ENCODE peak calls at places on chromosomes 16 and 17, in eight cellular contexts. One of them, this sample, is unnamed.
A peak's percentile ranks its signal among the peaks of the same experiment; 100 is the strongest.

GRCh38 chr16:14088155-14088753 is 17.1 kb downstream of the MRTFB start:
- DNase-seq in aorta: no peak
- DNase-seq in CD4-positive, alpha-beta T cell: no peak
- DNase-seq in testis: no peak
- DNase-seq in CD4-positive, CD25-positive, alpha-beta regulatory T cell: no peak
- DNase-seq in A549: no peak
- DNase-seq in T-helper 17 cell: no peak
- DNase-seq in adrenal gland: no peak
- DNase-seq in this sample: no peak

GRCh38 chr16:62927122-62927521 is 890.9 kb upstream of the CDH8 start:
- DNase-seq in aorta: no peak
- DNase-seq in CD4-positive, alpha-beta T cell: no peak
- DNase-seq in testis: no peak
- DNase-seq in CD4-positive, CD25-positive, alpha-beta regulatory T cell: no peak
- DNase-seq in A549: no peak
- DNase-seq in T-helper 17 cell: no peak
- DNase-seq in adrenal gland: no peak
- DNase-seq in this sample: no peak

GRCh38 chr16:26457061-26457460 is 609.7 kb upstream of the C16orf82 start:
- DNase-seq in aorta: no peak
- DNase-seq in CD4-positive, alpha-beta T cell: no peak
- DNase-seq in testis: no peak
- DNase-seq in CD4-positive, CD25-positive, alpha-beta regulatory T cell: no peak
- DNase-seq in A549: no peak
- DNase-seq in T-helper 17 cell: no peak
- DNase-seq in adrenal gland: no peak
- DNase-seq in this sample: no peak

GRCh38 chr17:3896108-3897099 is 3.6 kb upstream of the CAMKK1 start:
- DNase-seq in aorta: no peak
- DNase-seq in CD4-positive, alpha-beta T cell: no peak
- DNase-seq in testis: no peak
- DNase-seq in CD4-positive, CD25-positive, alpha-beta regulatory T cell: no peak
- DNase-seq in A549: no peak
- DNase-seq in T-helper 17 cell: no peak
- DNase-seq in adrenal gland: peak; percentile 50
- DNase-seq in this sample: no peak

GRCh38 chr16:57084257-57084770 is 8.1 kb upstream of the CPNE2 start:
- DNase-seq in aorta: peak; percentile 79
- DNase-seq in CD4-positive, alpha-beta T cell: peak; percentile 70
- DNase-seq in testis: peak; percentile 81
- DNase-seq in CD4-positive, CD25-positive, alpha-beta regulatory T cell: peak; percentile 87
- DNase-seq in A549: peak; percentile 93
- DNase-seq in T-helper 17 cell: peak; percentile 46
- DNase-seq in adrenal gland: peak; percentile 76
- DNase-seq in this sample: peak; percentile 82

GRCh38 chr17:58412910-58413630 is 4.3 kb downstream of the RNF43 start:
- DNase-seq in aorta: no peak
- DNase-seq in CD4-positive, alpha-beta T cell: no peak
- DNase-seq in testis: no peak
- DNase-seq in CD4-positive, CD25-positive, alpha-beta regulatory T cell: no peak
- DNase-seq in A549: no peak
- DNase-seq in T-helper 17 cell: no peak
- DNase-seq in adrenal gland: no peak
- DNase-seq in this sample: no peak

GRCh38 chr17:81115749-81116464 is 49.4 kb upstream of the PVALEF start:
- DNase-seq in aorta: no peak
- DNase-seq in CD4-positive, alpha-beta T cell: no peak
- DNase-seq in testis: no peak
- DNase-seq in CD4-positive, CD25-positive, alpha-beta regulatory T cell: no peak
- DNase-seq in A549: no peak
- DNase-seq in T-helper 17 cell: no peak
- DNase-seq in adrenal gland: no peak
- DNase-seq in this sample: no peak

GRCh38 chr17:7883781-7884386 is 4.7 kb upstream of the CHD3 start:
- DNase-seq in aorta: no peak
- DNase-seq in CD4-positive, alpha-beta T cell: peak; percentile 19
- DNase-seq in testis: no peak
- DNase-seq in CD4-positive, CD25-positive, alpha-beta regulatory T cell: peak; percentile 57
- DNase-seq in A549: peak; percentile 57
- DNase-seq in T-helper 17 cell: no peak
- DNase-seq in adrenal gland: no peak
- DNase-seq in this sample: peak; percentile 57

GRCh38 chr16:53773150-53773846 is 69.3 kb downstream of the FTO start:
- DNase-seq in aorta: no peak
- DNase-seq in CD4-positive, alpha-beta T cell: no peak
- DNase-seq in testis: peak; percentile 40
- DNase-seq in CD4-positive, CD25-positive, alpha-beta regulatory T cell: peak; percentile 46
- DNase-seq in A549: peak; percentile 51
- DNase-seq in T-helper 17 cell: no peak
- DNase-seq in adrenal gland: peak; percentile 53
- DNase-seq in this sample: no peak

GRCh38 chr16:49150341-49150740 is 131.3 kb downstream of the CBLN1 start:
- DNase-seq in aorta: no peak
- DNase-seq in CD4-positive, alpha-beta T cell: no peak
- DNase-seq in testis: no peak
- DNase-seq in CD4-positive, CD25-positive, alpha-beta regulatory T cell: no peak
- DNase-seq in A549: no peak
- DNase-seq in T-helper 17 cell: no peak
- DNase-seq in adrenal gland: no peak
- DNase-seq in this sample: no peak

GRCh38 chr17:79280010-79280409 is 205.4 kb downstream of the ENGASE start:
- DNase-seq in aorta: no peak
- DNase-seq in CD4-positive, alpha-beta T cell: no peak
- DNase-seq in testis: no peak
- DNase-seq in CD4-positive, CD25-positive, alpha-beta regulatory T cell: no peak
- DNase-seq in A549: no peak
- DNase-seq in T-helper 17 cell: no peak
- DNase-seq in adrenal gland: no peak
- DNase-seq in this sample: no peak

GRCh38 chr17:64491034-64491860 is 5.6 kb downstream of the POLG2 start:
- DNase-seq in aorta: no peak
- DNase-seq in CD4-positive, alpha-beta T cell: peak; percentile 36
- DNase-seq in testis: no peak
- DNase-seq in CD4-positive, CD25-positive, alpha-beta regulatory T cell: peak; percentile 76
- DNase-seq in A549: no peak
- DNase-seq in T-helper 17 cell: no peak
- DNase-seq in adrenal gland: peak; percentile 55
- DNase-seq in this sample: peak; percentile 41

GRCh38 chr17:14784997-14785696 is 480.0 kb downstream of the PMP22 start:
- DNase-seq in aorta: no peak
- DNase-seq in CD4-positive, alpha-beta T cell: peak; percentile 38
- DNase-seq in testis: no peak
- DNase-seq in CD4-positive, CD25-positive, alpha-beta regulatory T cell: peak; percentile 25
- DNase-seq in A549: no peak
- DNase-seq in T-helper 17 cell: no peak
- DNase-seq in adrenal gland: no peak
- DNase-seq in this sample: no peak

GRCh38 chr17:81494984-81495383 is 17.6 kb downstream of the ACTG1 start:
- DNase-seq in aorta: no peak
- DNase-seq in CD4-positive, alpha-beta T cell: no peak
- DNase-seq in testis: no peak
- DNase-seq in CD4-positive, CD25-positive, alpha-beta regulatory T cell: peak; percentile 43
- DNase-seq in A549: no peak
- DNase-seq in T-helper 17 cell: no peak
- DNase-seq in adrenal gland: no peak
- DNase-seq in this sample: no peak

GRCh38 chr17:42010898-42011516 is 6.2 kb downstream of the DNAJC7 start:
- DNase-seq in aorta: no peak
- DNase-seq in CD4-positive, alpha-beta T cell: no peak
- DNase-seq in testis: peak; percentile 60
- DNase-seq in CD4-positive, CD25-positive, alpha-beta regulatory T cell: no peak
- DNase-seq in A549: peak; percentile 76
- DNase-seq in T-helper 17 cell: no peak
- DNase-seq in adrenal gland: no peak
- DNase-seq in this sample: no peak

GRCh38 chr17:75899767-75900468 is 3.2 kb upstream of the TRIM65 start:
- DNase-seq in aorta: peak; percentile 41
- DNase-seq in CD4-positive, alpha-beta T cell: no peak
- DNase-seq in testis: no peak
- DNase-seq in CD4-positive, CD25-positive, alpha-beta regulatory T cell: no peak
- DNase-seq in A549: no peak
- DNase-seq in T-helper 17 cell: no peak
- DNase-seq in adrenal gland: no peak
- DNase-seq in this sample: no peak
- H3K9me3 ChIP-seq in aorta: no peaks in the 10 kb centered on the region
- H3K9me3 ChIP-seq in CD4-positive, alpha-beta T cell: no peaks in the 10 kb centered on the region
- H3K9me3 ChIP-seq in testis: no peaks in the 10 kb centered on the region
- H3K9me3 ChIP-seq in CD4-positive, CD25-positive, alpha-beta regulatory T cell: no peaks in the 10 kb centered on the region
- H3K9me3 ChIP-seq in A549: no peaks in the 10 kb centered on the region
- H3K9me3 ChIP-seq in T-helper 17 cell: no peaks in the 10 kb centered on the region
- H3K9me3 ChIP-seq in adrenal gland: no peaks in the 10 kb centered on the region
- H3K9me3 ChIP-seq in this sample: no peaks in the 10 kb centered on the region

GRCh38 chr16:3327514-3327913 is 22.2 kb downstream of the ZNF75A start:
- DNase-seq in aorta: no peak
- DNase-seq in CD4-positive, alpha-beta T cell: no peak
- DNase-seq in testis: no peak
- DNase-seq in CD4-positive, CD25-positive, alpha-beta regulatory T cell: no peak
- DNase-seq in A549: no peak
- DNase-seq in T-helper 17 cell: no peak
- DNase-seq in adrenal gland: no peak
- DNase-seq in this sample: no peak

GRCh38 chr16:3317315-3317999 is 12.2 kb downstream of the ZNF75A start:
- DNase-seq in aorta: no peak
- DNase-seq in CD4-positive, alpha-beta T cell: no peak
- DNase-seq in testis: no peak
- DNase-seq in CD4-positive, CD25-positive, alpha-beta regulatory T cell: peak; percentile 26
- DNase-seq in A549: no peak
- DNase-seq in T-helper 17 cell: no peak
- DNase-seq in adrenal gland: no peak
- DNase-seq in this sample: no peak

GRCh38 chr16:3321802-3322201 is 16.5 kb downstream of the ZNF75A start:
- DNase-seq in aorta: no peak
- DNase-seq in CD4-positive, alpha-beta T cell: no peak
- DNase-seq in testis: no peak
- DNase-seq in CD4-positive, CD25-positive, alpha-beta regulatory T cell: no peak
- DNase-seq in A549: no peak
- DNase-seq in T-helper 17 cell: no peak
- DNase-seq in adrenal gland: no peak
- DNase-seq in this sample: no peak
- H3K9me3 ChIP-seq in aorta: peaks cover 16% of the 10 kb centered on the region
- H3K9me3 ChIP-seq in CD4-positive, alpha-beta T cell: peaks cover 63% of the 10 kb centered on the region
- H3K9me3 ChIP-seq in testis: no peaks in the 10 kb centered on the region
- H3K9me3 ChIP-seq in CD4-positive, CD25-positive, alpha-beta regulatory T cell: peaks cover 81% of the 10 kb centered on the region
- H3K9me3 ChIP-seq in A549: peaks cover 97% of the 10 kb centered on the region
- H3K9me3 ChIP-seq in T-helper 17 cell: peaks cover 36% of the 10 kb centered on the region
- H3K9me3 ChIP-seq in adrenal gland: peaks cover 61% of the 10 kb centered on the region
- H3K9me3 ChIP-seq in this sample: peaks cover 51% of the 10 kb centered on the region

DNA sequence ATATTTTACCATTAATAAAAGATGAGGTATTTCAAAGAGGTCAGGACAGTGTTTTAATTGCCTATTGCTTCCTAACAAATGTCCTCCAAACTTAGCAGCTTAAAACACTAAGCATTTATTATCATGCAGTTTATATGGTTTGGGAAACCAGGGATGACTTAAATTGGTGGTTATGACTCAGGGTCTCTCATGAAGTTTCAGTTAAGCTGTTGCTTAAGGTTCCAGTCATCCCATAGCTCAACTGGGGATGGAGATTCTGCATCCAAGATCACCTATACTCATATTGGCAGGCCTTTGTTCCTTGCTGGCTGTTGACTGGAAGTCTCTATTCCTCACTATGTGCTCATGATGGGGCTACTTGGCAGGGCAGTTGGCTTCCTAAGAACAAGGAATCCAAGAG is 1329.9 kb upstream of the GOT2 start:
- DNase-seq in aorta: no peak
- DNase-seq in CD4-positive, alpha-beta T cell: no peak
- DNase-seq in testis: no peak
- DNase-seq in CD4-positive, CD25-positive, alpha-beta regulatory T cell: no peak
- DNase-seq in A549: no peak
- DNase-seq in T-helper 17 cell: no peak
- DNase-seq in adrenal gland: no peak
- DNase-seq in this sample: no peak
- H3K9me3 ChIP-seq in aorta: no peaks in the 10 kb centered on the region
- H3K9me3 ChIP-seq in CD4-positive, alpha-beta T cell: no peaks in the 10 kb centered on the region
- H3K9me3 ChIP-seq in testis: no peaks in the 10 kb centered on the region
- H3K9me3 ChIP-seq in CD4-positive, CD25-positive, alpha-beta regulatory T cell: peaks cover 5% of the 10 kb centered on the region
- H3K9me3 ChIP-seq in A549: no peaks in the 10 kb centered on the region
- H3K9me3 ChIP-seq in T-helper 17 cell: no peaks in the 10 kb centered on the region
- H3K9me3 ChIP-seq in adrenal gland: no peaks in the 10 kb centered on the region
- H3K9me3 ChIP-seq in this sample: no peaks in the 10 kb centered on the region

GRCh38 chr17:57385975-57386374 is 129.7 kb downstream of the MSI2 start:
- DNase-seq in aorta: no peak
- DNase-seq in CD4-positive, alpha-beta T cell: no peak
- DNase-seq in testis: no peak
- DNase-seq in CD4-positive, CD25-positive, alpha-beta regulatory T cell: no peak
- DNase-seq in A549: no peak
- DNase-seq in T-helper 17 cell: no peak
- DNase-seq in adrenal gland: no peak
- DNase-seq in this sample: no peak
- H3K9me3 ChIP-seq in aorta: peaks cover 4% of the 10 kb centered on the region
- H3K9me3 ChIP-seq in CD4-positive, alpha-beta T cell: peaks cover 22% of the 10 kb centered on the region
- H3K9me3 ChIP-seq in testis: no peaks in the 10 kb centered on the region
- H3K9me3 ChIP-seq in CD4-positive, CD25-positive, alpha-beta regulatory T cell: peaks cover 35% of the 10 kb centered on the region
- H3K9me3 ChIP-seq in A549: peaks cover 30% of the 10 kb centered on the region
- H3K9me3 ChIP-seq in T-helper 17 cell: no peaks in the 10 kb centered on the region
- H3K9me3 ChIP-seq in adrenal gland: no peaks in the 10 kb centered on the region
- H3K9me3 ChIP-seq in this sample: no peaks in the 10 kb centered on the region

DNA sequence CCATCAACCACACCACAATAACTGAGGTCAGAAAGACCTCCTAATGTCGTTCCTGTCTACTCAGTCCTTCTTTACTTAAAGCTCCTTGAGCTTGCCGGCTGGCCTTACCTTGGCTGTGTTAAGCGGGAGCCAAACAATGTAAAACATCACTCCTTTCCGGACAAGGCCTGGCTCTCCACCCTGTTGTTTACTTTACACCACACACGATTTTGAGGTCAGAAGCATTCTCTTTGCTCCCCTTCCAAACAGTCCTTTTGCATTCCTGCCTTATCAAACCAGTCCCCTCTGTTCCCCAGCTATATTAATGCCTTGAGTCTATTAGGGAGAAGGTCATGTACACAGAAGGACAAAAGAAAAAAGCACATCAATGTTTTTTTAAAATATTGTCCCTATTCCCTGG is 19.3 kb upstream of the SHISA6 start:
- DNase-seq in aorta: no peak
- DNase-seq in CD4-positive, alpha-beta T cell: no peak
- DNase-seq in testis: no peak
- DNase-seq in CD4-positive, CD25-positive, alpha-beta regulatory T cell: no peak
- DNase-seq in A549: no peak
- DNase-seq in T-helper 17 cell: no peak
- DNase-seq in adrenal gland: no peak
- DNase-seq in this sample: no peak
- H3K9me3 ChIP-seq in aorta: peaks cover 1% of the 10 kb centered on the region
- H3K9me3 ChIP-seq in CD4-positive, alpha-beta T cell: no peaks in the 10 kb centered on the region
- H3K9me3 ChIP-seq in testis: no peaks in the 10 kb centered on the region
- H3K9me3 ChIP-seq in CD4-positive, CD25-positive, alpha-beta regulatory T cell: no peaks in the 10 kb centered on the region
- H3K9me3 ChIP-seq in A549: no peaks in the 10 kb centered on the region
- H3K9me3 ChIP-seq in T-helper 17 cell: no peaks in the 10 kb centered on the region
- H3K9me3 ChIP-seq in adrenal gland: no peaks in the 10 kb centered on the region
- H3K9me3 ChIP-seq in this sample: no peaks in the 10 kb centered on the region

GRCh38 chr17:54381482-54381881 is 519.2 kb upstream of the TOM1L1 start:
- DNase-seq in aorta: no peak
- DNase-seq in CD4-positive, alpha-beta T cell: no peak
- DNase-seq in testis: no peak
- DNase-seq in CD4-positive, CD25-positive, alpha-beta regulatory T cell: no peak
- DNase-seq in A549: no peak
- DNase-seq in T-helper 17 cell: no peak
- DNase-seq in adrenal gland: no peak
- DNase-seq in this sample: no peak
- H3K9me3 ChIP-seq in aorta: no peaks in the 10 kb centered on the region
- H3K9me3 ChIP-seq in CD4-positive, alpha-beta T cell: no peaks in the 10 kb centered on the region
- H3K9me3 ChIP-seq in testis: no peaks in the 10 kb centered on the region
- H3K9me3 ChIP-seq in CD4-positive, CD25-positive, alpha-beta regulatory T cell: no peaks in the 10 kb centered on the region
- H3K9me3 ChIP-seq in A549: peaks cover 2% of the 10 kb centered on the region
- H3K9me3 ChIP-seq in T-helper 17 cell: no peaks in the 10 kb centered on the region
- H3K9me3 ChIP-seq in adrenal gland: no peaks in the 10 kb centered on the region
- H3K9me3 ChIP-seq in this sample: no peaks in the 10 kb centered on the region